ENCODE peak calls at places on chromosomes 1 and 21, in eight cellular contexts. One of them, this sample, is unnamed.

GRCh38 chr1:187408217-187409004 is 579.7 kb downstream of the PLA2G4A start:
- DNase-seq in endothelial cell of umbilical vein: no peak
- DNase-seq in fibroblast of lung: no peak
- DNase-seq in AG09309: no peak
- DNase-seq in kidney: no peak
- DNase-seq in heart left ventricle: no peak
- DNase-seq in left lung: no peak
- DNase-seq in nephron progenitor cell: no peak
- DNase-seq in this sample: no peak

GRCh38 chr1:47849611-47850261 is 147.4 kb downstream of the TRABD2B start:
- DNase-seq in endothelial cell of umbilical vein: no peak
- DNase-seq in fibroblast of lung: no peak
- DNase-seq in AG09309: no peak
- DNase-seq in kidney: no peak
- DNase-seq in heart left ventricle: no peak
- DNase-seq in left lung: no peak
- DNase-seq in nephron progenitor cell: no peak
- DNase-seq in this sample: no peak

GRCh38 chr1:58804853-58805252 is 21.0 kb upstream of the JUN start:
- DNase-seq in endothelial cell of umbilical vein: no peak
- DNase-seq in fibroblast of lung: no peak
- DNase-seq in AG09309: no peak
- DNase-seq in kidney: no peak
- DNase-seq in heart left ventricle: no peak
- DNase-seq in left lung: no peak
- DNase-seq in nephron progenitor cell: no peak
- DNase-seq in this sample: no peak

GRCh38 chr1:155002479-155003226 is at the start of gene ZBTB7B:
- DNase-seq in endothelial cell of umbilical vein: peak
- DNase-seq in fibroblast of lung: peak
- DNase-seq in AG09309: no peak
- DNase-seq in kidney: peak
- DNase-seq in heart left ventricle: no peak
- DNase-seq in left lung: peak
- DNase-seq in nephron progenitor cell: peak
- DNase-seq in this sample: no peak

GRCh38 chr1:109094377-109094803 is 3.8 kb downstream of the TMEM167B start:
- DNase-seq in endothelial cell of umbilical vein: no peak
- DNase-seq in fibroblast of lung: peak
- DNase-seq in AG09309: no peak
- DNase-seq in kidney: no peak
- DNase-seq in heart left ventricle: peak
- DNase-seq in left lung: no peak
- DNase-seq in nephron progenitor cell: no peak
- DNase-seq in this sample: no peak

GRCh38 chr1:203858975-203859374 is 2.4 kb upstream of the SNRPE start:
- DNase-seq in endothelial cell of umbilical vein: no peak
- DNase-seq in fibroblast of lung: no peak
- DNase-seq in AG09309: no peak
- DNase-seq in kidney: no peak
- DNase-seq in heart left ventricle: no peak
- DNase-seq in left lung: no peak
- DNase-seq in nephron progenitor cell: no peak
- DNase-seq in this sample: no peak

GRCh38 chr1:32782086-32782485 is 35.1 kb downstream of the YARS1 start:
- DNase-seq in endothelial cell of umbilical vein: peak
- DNase-seq in fibroblast of lung: no peak
- DNase-seq in AG09309: no peak
- DNase-seq in kidney: peak
- DNase-seq in heart left ventricle: no peak
- DNase-seq in left lung: no peak
- DNase-seq in nephron progenitor cell: no peak
- DNase-seq in this sample: no peak

GRCh38 chr1:30761312-30762151 is 4.0 kb upstream of the LAPTM5 start:
- DNase-seq in endothelial cell of umbilical vein: no peak
- DNase-seq in fibroblast of lung: no peak
- DNase-seq in AG09309: no peak
- DNase-seq in kidney: peak
- DNase-seq in heart left ventricle: no peak
- DNase-seq in left lung: no peak
- DNase-seq in nephron progenitor cell: peak
- DNase-seq in this sample: no peak

GRCh38 chr21:24197956-24198355 is 1409.3 kb downstream of the MRPL39 start:
- DNase-seq in endothelial cell of umbilical vein: no peak
- DNase-seq in fibroblast of lung: no peak
- DNase-seq in AG09309: no peak
- DNase-seq in kidney: no peak
- DNase-seq in heart left ventricle: no peak
- DNase-seq in left lung: no peak
- DNase-seq in nephron progenitor cell: no peak
- DNase-seq in this sample: no peak

GRCh38 chr21:16912075-16912474 is 600.8 kb upstream of the CXADR start:
- DNase-seq in endothelial cell of umbilical vein: peak
- DNase-seq in fibroblast of lung: peak
- DNase-seq in AG09309: peak
- DNase-seq in kidney: no peak
- DNase-seq in heart left ventricle: no peak
- DNase-seq in left lung: no peak
- DNase-seq in nephron progenitor cell: no peak
- DNase-seq in this sample: no peak

GRCh38 chr1:93740601-93741031 is 59.0 kb upstream of the BCAR3 start:
- DNase-seq in endothelial cell of umbilical vein: peak
- DNase-seq in fibroblast of lung: peak
- DNase-seq in AG09309: no peak
- DNase-seq in kidney: no peak
- DNase-seq in heart left ventricle: peak
- DNase-seq in left lung: no peak
- DNase-seq in nephron progenitor cell: peak
- DNase-seq in this sample: no peak

GRCh38 chr1:94121411-94121821 is 468 bp upstream of the ABCA4 start:
- DNase-seq in endothelial cell of umbilical vein: no peak
- DNase-seq in fibroblast of lung: no peak
- DNase-seq in AG09309: no peak
- DNase-seq in kidney: no peak
- DNase-seq in heart left ventricle: no peak
- DNase-seq in left lung: no peak
- DNase-seq in nephron progenitor cell: no peak
- DNase-seq in this sample: no peak

GRCh38 chr1:55604749-55605148 is 389.6 kb upstream of the USP24 start:
- DNase-seq in endothelial cell of umbilical vein: no peak
- DNase-seq in fibroblast of lung: no peak
- DNase-seq in AG09309: no peak
- DNase-seq in kidney: no peak
- DNase-seq in heart left ventricle: no peak
- DNase-seq in left lung: no peak
- DNase-seq in nephron progenitor cell: no peak
- DNase-seq in this sample: no peak

GRCh38 chr1:112431038-112431437 is 35.0 kb downstream of the CTTNBP2NL start:
- DNase-seq in endothelial cell of umbilical vein: peak
- DNase-seq in fibroblast of lung: no peak
- DNase-seq in AG09309: no peak
- DNase-seq in kidney: no peak
- DNase-seq in heart left ventricle: no peak
- DNase-seq in left lung: no peak
- DNase-seq in nephron progenitor cell: no peak
- DNase-seq in this sample: no peak

GRCh38 chr1:169089776-169090175 is 16.7 kb upstream of the ATP1B1 start:
- DNase-seq in endothelial cell of umbilical vein: no peak
- DNase-seq in fibroblast of lung: no peak
- DNase-seq in AG09309: no peak
- DNase-seq in kidney: no peak
- DNase-seq in heart left ventricle: no peak
- DNase-seq in left lung: no peak
- DNase-seq in nephron progenitor cell: no peak
- DNase-seq in this sample: no peak

GRCh38 chr1:190904091-190904695 is 426.5 kb upstream of the BRINP3 start:
- DNase-seq in endothelial cell of umbilical vein: no peak
- DNase-seq in fibroblast of lung: peak
- DNase-seq in AG09309: no peak
- DNase-seq in kidney: no peak
- DNase-seq in heart left ventricle: no peak
- DNase-seq in left lung: no peak
- DNase-seq in nephron progenitor cell: no peak
- DNase-seq in this sample: no peak

GRCh38 chr1:8015036-8015808 is 10.9 kb downstream of the ERRFI1 start:
- DNase-seq in endothelial cell of umbilical vein: peak
- DNase-seq in fibroblast of lung: peak
- DNase-seq in AG09309: peak
- DNase-seq in kidney: no peak
- DNase-seq in heart left ventricle: no peak
- DNase-seq in left lung: no peak
- DNase-seq in nephron progenitor cell: peak
- DNase-seq in this sample: no peak

GRCh38 chr1:232344791-232345399 is 285.0 kb downstream of the SIPA1L2 start:
- DNase-seq in endothelial cell of umbilical vein: no peak
- DNase-seq in fibroblast of lung: no peak
- DNase-seq in AG09309: no peak
- DNase-seq in kidney: no peak
- DNase-seq in heart left ventricle: no peak
- DNase-seq in left lung: no peak
- DNase-seq in nephron progenitor cell: no peak
- DNase-seq in this sample: no peak

GRCh38 chr1:235858784-235859183 is 7.9 kb downstream of the LYST start:
- DNase-seq in endothelial cell of umbilical vein: no peak
- DNase-seq in fibroblast of lung: no peak
- DNase-seq in AG09309: no peak
- DNase-seq in kidney: no peak
- DNase-seq in heart left ventricle: no peak
- DNase-seq in left lung: no peak
- DNase-seq in nephron progenitor cell: no peak
- DNase-seq in this sample: no peak

GRCh38 chr1:154546264-154547043 is 12.0 kb downstream of the UBE2Q1 start:
- DNase-seq in endothelial cell of umbilical vein: peak
- DNase-seq in fibroblast of lung: peak
- DNase-seq in AG09309: no peak
- DNase-seq in kidney: no peak
- DNase-seq in heart left ventricle: peak
- DNase-seq in left lung: peak
- DNase-seq in nephron progenitor cell: peak
- DNase-seq in this sample: peak

GRCh38 chr1:3326516-3327388 is 127.7 kb upstream of the ARHGEF16 start:
- DNase-seq in endothelial cell of umbilical vein: no peak
- DNase-seq in fibroblast of lung: no peak
- DNase-seq in AG09309: no peak
- DNase-seq in kidney: no peak
- DNase-seq in heart left ventricle: no peak
- DNase-seq in left lung: no peak
- DNase-seq in nephron progenitor cell: no peak
- DNase-seq in this sample: no peak

GRCh38 chr1:157307491-157307890 is 169.3 kb upstream of the ETV3 start:
- DNase-seq in endothelial cell of umbilical vein: no peak
- DNase-seq in fibroblast of lung: no peak
- DNase-seq in AG09309: no peak
- DNase-seq in kidney: no peak
- DNase-seq in heart left ventricle: no peak
- DNase-seq in left lung: no peak
- DNase-seq in nephron progenitor cell: no peak
- DNase-seq in this sample: no peak

GRCh38 chr1:112849425-112849966 is 106.5 kb downstream of the SLC16A1 start:
- DNase-seq in endothelial cell of umbilical vein: peak
- DNase-seq in fibroblast of lung: peak
- DNase-seq in AG09309: no peak
- DNase-seq in kidney: no peak
- DNase-seq in heart left ventricle: peak
- DNase-seq in left lung: no peak
- DNase-seq in nephron progenitor cell: peak
- DNase-seq in this sample: no peak

GRCh38 chr1:2203671-2204383 is 9.3 kb upstream of the FAAP20 start:
- DNase-seq in endothelial cell of umbilical vein: no peak
- DNase-seq in fibroblast of lung: no peak
- DNase-seq in AG09309: no peak
- DNase-seq in kidney: peak
- DNase-seq in heart left ventricle: no peak
- DNase-seq in left lung: no peak
- DNase-seq in nephron progenitor cell: no peak
- DNase-seq in this sample: no peak
- TF ChIP-seq CTCF in endothelial cell of umbilical vein: no peak
- TF ChIP-seq CTCF in fibroblast of lung: no peak
- TF ChIP-seq CTCF in AG09309: no peak
- TF ChIP-seq CTCF in kidney: no peak
- TF ChIP-seq CTCF in heart left ventricle: no peak
- TF ChIP-seq CTCF in left lung: no peak
- TF ChIP-seq CTCF in nephron progenitor cell: no peak
- TF ChIP-seq CTCF in this sample: no peak

DNA sequence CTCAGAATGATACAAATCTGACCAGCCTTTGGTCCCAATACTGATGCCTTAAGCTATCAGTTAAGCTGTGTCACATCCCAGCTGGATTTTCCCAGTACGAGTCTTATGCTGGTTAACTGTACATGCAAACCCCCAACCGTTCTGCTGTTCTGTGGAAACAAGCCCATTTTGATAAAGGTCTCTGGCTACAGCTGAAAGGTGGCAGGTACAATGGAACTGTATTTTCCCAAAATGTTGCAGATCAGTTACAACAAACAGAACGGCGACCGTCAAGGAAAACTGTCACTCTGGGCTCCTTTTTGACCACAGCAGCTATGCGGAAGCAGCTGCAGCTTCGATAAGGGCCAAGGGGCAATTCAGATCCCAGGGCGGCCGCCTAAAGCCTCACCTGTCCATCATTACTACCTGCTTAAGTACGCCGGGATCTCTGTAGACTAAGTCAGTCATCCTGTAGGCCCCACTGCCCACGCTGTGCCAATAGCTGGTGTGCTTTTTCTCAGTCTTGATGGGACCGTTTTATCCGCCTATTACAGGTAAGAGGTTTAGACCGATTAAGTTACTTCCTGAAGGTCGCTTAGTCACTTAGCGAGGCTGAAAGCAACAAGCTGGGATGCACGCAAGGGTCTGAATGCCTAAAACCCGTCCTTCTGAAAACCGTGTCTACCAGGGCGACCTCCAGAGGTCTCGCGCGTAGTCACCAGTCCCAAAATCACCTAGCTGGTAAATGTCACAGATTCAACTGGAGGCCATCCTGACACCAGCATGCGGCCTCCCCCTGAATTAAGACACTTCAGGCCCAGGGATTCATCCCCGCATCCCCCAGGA is 11.1 kb upstream of the RAB42 start:
- DNase-seq in endothelial cell of umbilical vein: peak
- DNase-seq in fibroblast of lung: peak
- DNase-seq in AG09309: no peak
- DNase-seq in kidney: no peak
- DNase-seq in heart left ventricle: no peak
- DNase-seq in left lung: peak
- DNase-seq in nephron progenitor cell: peak
- DNase-seq in this sample: no peak
- TF ChIP-seq CTCF in endothelial cell of umbilical vein: no peak
- TF ChIP-seq CTCF in fibroblast of lung: no peak
- TF ChIP-seq CTCF in AG09309: peak
- TF ChIP-seq CTCF in kidney: no peak
- TF ChIP-seq CTCF in heart left ventricle: no peak
- TF ChIP-seq CTCF in left lung: no peak
- TF ChIP-seq CTCF in nephron progenitor cell: no peak
- TF ChIP-seq CTCF in this sample: peak

GRCh38 chr21:43681650-43682049 is 22.3 kb downstream of the RRP1B start:
- DNase-seq in endothelial cell of umbilical vein: no peak
- DNase-seq in fibroblast of lung: no peak
- DNase-seq in AG09309: no peak
- DNase-seq in kidney: no peak
- DNase-seq in heart left ventricle: no peak
- DNase-seq in left lung: no peak
- DNase-seq in nephron progenitor cell: no peak
- DNase-seq in this sample: no peak
- TF ChIP-seq CTCF in endothelial cell of umbilical vein: no peak
- TF ChIP-seq CTCF in fibroblast of lung: no peak
- TF ChIP-seq CTCF in AG09309: no peak
- TF ChIP-seq CTCF in kidney: no peak
- TF ChIP-seq CTCF in heart left ventricle: no peak
- TF ChIP-seq CTCF in left lung: no peak
- TF ChIP-seq CTCF in nephron progenitor cell: no peak
- TF ChIP-seq CTCF in this sample: no peak

GRCh38 chr1:41495171-41495948 is 10.9 kb upstream of the EDN2 start:
- DNase-seq in endothelial cell of umbilical vein: peak
- DNase-seq in fibroblast of lung: peak
- DNase-seq in AG09309: no peak
- DNase-seq in kidney: peak
- DNase-seq in heart left ventricle: peak
- DNase-seq in left lung: no peak
- DNase-seq in nephron progenitor cell: no peak
- DNase-seq in this sample: no peak
- TF ChIP-seq CTCF in endothelial cell of umbilical vein: peak
- TF ChIP-seq CTCF in fibroblast of lung: no peak
- TF ChIP-seq CTCF in AG09309: peak
- TF ChIP-seq CTCF in kidney: no peak
- TF ChIP-seq CTCF in heart left ventricle: no peak
- TF ChIP-seq CTCF in left lung: no peak
- TF ChIP-seq CTCF in nephron progenitor cell: peak
- TF ChIP-seq CTCF in this sample: no peak

This sample was measured in natural killer cell.